ENCODE peak calls at places on chromosome 14, in five cellular contexts. K is LNCaP clone FGC, O is fibroblast of the aortic adventitia, N is coronary artery, Q is gastrocnemius medialis. D is an unnamed sample.

GRCh38 chr14:74176404-74176788 is 62.9 kb upstream of the VSX2 start:
- DNase-seq in K (no peak), O (no peak), N (no peak), Q (no peak), D (no peak)

GRCh38 chr14:61585598-61586538 is 109.4 kb upstream of the HIF1A start:
- DNase-seq in K (no peak), O (peak), N (peak), Q (no peak), D (peak)

GRCh38 chr14:92684801-92685560 is 63.4 kb downstream of the LGMN start:
- DNase-seq in K (no peak), O (no peak), N (no peak), Q (no peak), D (no peak)

GRCh38 chr14:24695265-24696241 is 61.6 kb upstream of the GZMB start:
- DNase-seq in K (no peak), O (no peak), N (no peak), Q (no peak), D (no peak)

GRCh38 chr14:21068521-21069387 is 1.4 kb upstream of the ARHGEF40 start:
- DNase-seq in K (no peak), O (peak), N (no peak), Q (peak), D (peak)

GRCh38 chr14:72907886-72908285 is 14.0 kb upstream of the DPF3 start:
- DNase-seq in K (no peak), O (peak), N (peak), Q (no peak), D (no peak)

GRCh38 chr14:93954900-93955891 is 21.2 kb downstream of the ASB2 start:
- DNase-seq in K (no peak), O (no peak), N (no peak), Q (peak), D (no peak)

GRCh38 chr14:67704484-67705089 is 2.9 kb downstream of the RDH12 start:
- DNase-seq in K (peak), O (peak), N (no peak), Q (no peak), D (no peak)

GRCh38 chr14:49880267-49881064 is 12.4 kb upstream of the ARF6 start:
- DNase-seq in K (no peak), O (no peak), N (no peak), Q (no peak), D (no peak)

GRCh38 chr14:51889851-51890250 is 29.4 kb downstream of the GNG2 start:
- DNase-seq in K (no peak), O (no peak), N (no peak), Q (no peak), D (no peak)

GRCh38 chr14:30389134-30389900 is 169.6 kb upstream of the G2E3 start:
- DNase-seq in K (no peak), O (peak), N (no peak), Q (no peak), D (no peak)

DNA sequence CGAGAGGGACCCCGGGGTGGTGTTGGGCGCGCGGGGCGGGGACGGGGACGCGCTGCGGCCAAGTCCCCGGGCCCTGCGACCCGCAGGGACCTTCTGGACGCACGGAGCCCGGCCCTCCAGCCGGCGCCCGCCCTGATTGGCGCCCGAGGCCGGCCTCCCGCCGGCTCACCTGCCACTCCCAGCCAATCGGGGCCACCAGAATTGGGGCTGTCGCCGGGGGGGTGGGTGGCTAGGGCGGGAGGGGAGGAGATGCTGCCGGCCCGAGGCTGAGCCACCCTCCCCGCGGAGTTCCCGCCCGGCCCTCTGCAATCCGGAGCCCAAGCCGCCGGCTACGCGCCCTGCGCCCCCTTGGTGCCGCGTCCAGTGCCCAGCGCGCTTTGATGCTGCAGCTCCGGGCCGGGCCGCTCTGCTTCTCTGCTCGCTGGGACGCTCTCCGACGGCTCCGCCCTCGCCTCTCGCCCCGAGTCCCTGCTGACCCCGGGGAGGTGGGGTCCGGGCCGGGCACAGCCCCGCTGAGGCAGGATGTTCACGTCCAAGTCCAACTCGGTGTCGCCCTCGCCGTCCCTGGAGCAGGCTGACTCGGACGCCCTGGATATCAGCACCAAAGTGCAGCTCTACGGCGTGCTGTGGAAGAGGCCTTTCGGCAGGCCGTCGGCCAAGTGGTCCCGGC is at the start of gene PLEKHD1:
- DNase-seq in K (peak), O (no peak), N (no peak), Q (no peak), D (no peak)
- H3K4me3 ChIP-seq in K (peak), O (peak), N (peak), Q (peak), D (no peak)

GRCh38 chr14:88005978-88006851 is 1.3 kb downstream of the GPR65 start:
- DNase-seq in K (no peak), O (no peak), N (no peak), Q (peak), D (no peak)
- H3K4me3 ChIP-seq in K (no peak), O (no peak), N (peak), Q (no peak), D (no peak)

GRCh38 chr14:100065942-100066574 is 836 bp downstream of the EVL start:
- DNase-seq in K (no peak), O (no peak), N (no peak), Q (no peak), D (no peak)

GRCh38 chr14:100066984-100067383 is 1.8 kb downstream of the EVL start:
- DNase-seq in K (no peak), O (no peak), N (no peak), Q (no peak), D (no peak)

GRCh38 chr14:100063314-100063941 is 1.8 kb upstream of the EVL start:
- DNase-seq in K (no peak), O (no peak), N (no peak), Q (no peak), D (no peak)

GRCh38 chr14:100067481-100067880 is 2.3 kb downstream of the EVL start:
- DNase-seq in K (no peak), O (no peak), N (no peak), Q (no peak), D (no peak)

DNA sequence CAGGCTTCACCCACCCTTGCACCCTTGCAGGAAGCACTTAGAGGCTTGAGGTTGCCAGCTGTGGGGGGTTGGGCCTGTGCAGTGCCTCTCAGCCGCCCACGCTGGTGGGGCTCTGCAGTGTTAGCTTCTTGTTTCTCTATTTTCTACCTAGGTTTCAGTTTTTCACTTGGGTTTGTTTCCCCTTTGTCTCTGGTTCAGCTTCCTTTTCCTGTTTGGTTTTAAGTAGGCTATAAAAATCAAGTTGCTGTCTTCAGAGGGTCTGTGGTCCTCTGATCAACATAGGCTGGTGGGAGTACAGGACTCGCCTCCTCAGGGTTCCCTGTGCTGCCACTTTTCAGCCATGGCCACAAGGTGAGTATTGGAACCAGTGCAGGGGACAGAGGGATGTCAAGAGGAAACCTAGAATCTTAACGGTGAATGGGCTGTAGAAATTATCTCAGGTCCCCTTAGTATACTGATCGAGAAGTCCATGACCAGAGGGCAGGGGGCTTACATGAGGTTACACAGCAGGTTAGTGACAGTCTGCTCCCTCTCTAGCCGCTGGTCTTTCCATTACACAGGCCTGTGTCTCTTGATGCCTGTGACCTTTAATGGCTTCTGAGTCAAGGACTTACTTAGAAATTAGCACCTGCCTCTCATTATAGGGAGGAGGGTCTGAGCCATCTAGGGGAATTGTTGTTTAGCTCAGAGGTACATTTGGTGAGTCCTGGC is at the start of gene EVL:
- DNase-seq in K (no peak), O (no peak), N (no peak), Q (peak), D (no peak)
- H3K4me3 ChIP-seq in K (no peak), O (no peak), N (peak), Q (no peak), D (no peak)

DNA sequence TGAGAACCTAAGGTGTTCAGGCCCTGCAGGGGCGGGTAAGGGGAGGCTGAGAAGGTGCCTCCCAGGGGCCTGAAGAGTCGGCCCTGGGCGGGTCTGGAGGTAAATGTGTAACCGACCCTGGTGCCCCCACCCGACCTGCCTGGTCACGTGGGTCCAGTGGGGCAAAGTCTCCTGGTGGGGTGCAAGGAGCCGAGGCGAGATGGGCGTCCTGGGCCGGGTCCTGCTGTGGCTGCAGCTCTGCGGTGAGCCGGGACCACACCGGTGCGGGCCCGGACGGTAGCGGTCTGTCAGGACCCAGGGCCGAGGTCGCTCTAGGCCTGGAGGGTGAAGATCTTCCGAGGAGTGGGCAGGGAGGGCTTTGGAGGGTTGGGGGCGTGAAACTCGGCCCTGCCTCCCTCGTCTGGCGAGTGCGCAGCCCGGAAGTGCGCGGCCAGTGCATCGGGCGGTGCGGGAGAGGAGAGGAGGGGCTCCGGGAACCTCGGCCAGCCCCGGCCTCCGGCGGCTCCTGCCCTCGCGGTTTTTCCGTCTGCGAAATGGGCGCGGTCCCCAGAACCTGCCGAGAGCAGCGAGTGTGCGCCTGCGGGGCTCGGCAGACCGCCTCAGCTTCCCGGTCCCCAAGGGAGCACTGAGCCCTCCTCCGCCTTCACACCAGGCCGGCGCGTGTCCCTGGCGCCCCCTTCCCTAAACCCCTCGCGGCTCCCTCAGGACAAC is at the start of gene AMN:
- DNase-seq in K (no peak), O (no peak), N (no peak), Q (no peak), D (no peak)
- H3K4me3 ChIP-seq in K (no peak), O (peak), N (peak), Q (no peak), D (no peak)

GRCh38 chr14:102825307-102826095 is 48.3 kb downstream of the TRAF3 start:
- DNase-seq in K (no peak), O (no peak), N (no peak), Q (no peak), D (no peak)
- H3K4me3 ChIP-seq in K (no peak), O (no peak), N (no peak), Q (no peak), D (no peak)

GRCh38 chr14:104223101-104223809 is 84.9 kb downstream of the KIF26A start:
- DNase-seq in K (no peak), O (no peak), N (no peak), Q (no peak), D (no peak)
- H3K4me3 ChIP-seq in K (no peak), O (no peak), N (peak), Q (no peak), D (no peak)

GRCh38 chr14:64549805-64550538 is at the start of gene PPP1R36:
- DNase-seq in K (no peak), O (no peak), N (no peak), Q (no peak), D (no peak)
- H3K4me3 ChIP-seq in K (no peak), O (peak), N (peak), Q (peak), D (peak)

GRCh38 chr14:99685061-99685995 is 1.2 kb downstream of the CYP46A1 start:
- DNase-seq in K (no peak), O (no peak), N (no peak), Q (no peak), D (no peak)
- H3K4me3 ChIP-seq in K (no peak), O (no peak), N (no peak), Q (no peak), D (no peak)

GRCh38 chr14:80955434-80955939 is at the start of gene TSHR:
- DNase-seq in K (no peak), O (no peak), N (no peak), Q (no peak), D (no peak)

GRCh38 chr14:80951491-80951890 is 3.9 kb upstream of the TSHR start:
- DNase-seq in K (no peak), O (no peak), N (no peak), Q (no peak), D (no peak)

GRCh38 chr14:80956922-80957321 is 1.5 kb downstream of the TSHR start:
- DNase-seq in K (no peak), O (no peak), N (no peak), Q (no peak), D (no peak)

GRCh38 chr14:80956105-80956504 is 684 bp downstream of the TSHR start:
- DNase-seq in K (no peak), O (no peak), N (no peak), Q (no peak), D (no peak)

DNA sequence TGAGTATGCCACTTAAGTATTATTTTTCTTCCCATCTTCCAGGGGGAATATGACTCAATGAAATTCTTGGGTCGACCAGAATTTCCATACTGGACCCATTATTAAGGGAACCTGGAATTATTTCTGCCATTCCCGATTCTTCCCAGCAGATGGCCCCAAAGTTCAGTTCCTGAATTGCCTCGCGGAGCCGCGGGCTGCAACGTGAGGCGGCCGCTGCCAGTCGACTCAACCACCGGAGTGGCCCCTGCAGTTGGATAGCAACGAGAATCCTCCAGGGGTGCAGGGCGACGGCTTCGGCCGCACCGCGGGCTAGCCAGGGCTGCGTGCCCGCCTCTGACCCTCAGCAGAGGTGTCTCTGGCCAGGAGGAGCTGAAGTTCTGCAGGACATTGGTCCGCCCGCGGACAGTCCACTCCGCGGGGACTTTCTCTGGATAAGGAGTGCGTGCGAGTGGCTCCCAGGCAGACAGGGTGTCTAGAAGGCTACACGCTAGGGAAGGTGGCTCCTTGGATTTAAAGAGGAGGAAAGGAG is 586 bp upstream of the TSHR start:
- DNase-seq in K (peak), O (peak), N (peak), Q (peak), D (peak)
- H3K4me3 ChIP-seq in K (peak), O (peak), N (peak), Q (peak), D (peak)

DNA sequence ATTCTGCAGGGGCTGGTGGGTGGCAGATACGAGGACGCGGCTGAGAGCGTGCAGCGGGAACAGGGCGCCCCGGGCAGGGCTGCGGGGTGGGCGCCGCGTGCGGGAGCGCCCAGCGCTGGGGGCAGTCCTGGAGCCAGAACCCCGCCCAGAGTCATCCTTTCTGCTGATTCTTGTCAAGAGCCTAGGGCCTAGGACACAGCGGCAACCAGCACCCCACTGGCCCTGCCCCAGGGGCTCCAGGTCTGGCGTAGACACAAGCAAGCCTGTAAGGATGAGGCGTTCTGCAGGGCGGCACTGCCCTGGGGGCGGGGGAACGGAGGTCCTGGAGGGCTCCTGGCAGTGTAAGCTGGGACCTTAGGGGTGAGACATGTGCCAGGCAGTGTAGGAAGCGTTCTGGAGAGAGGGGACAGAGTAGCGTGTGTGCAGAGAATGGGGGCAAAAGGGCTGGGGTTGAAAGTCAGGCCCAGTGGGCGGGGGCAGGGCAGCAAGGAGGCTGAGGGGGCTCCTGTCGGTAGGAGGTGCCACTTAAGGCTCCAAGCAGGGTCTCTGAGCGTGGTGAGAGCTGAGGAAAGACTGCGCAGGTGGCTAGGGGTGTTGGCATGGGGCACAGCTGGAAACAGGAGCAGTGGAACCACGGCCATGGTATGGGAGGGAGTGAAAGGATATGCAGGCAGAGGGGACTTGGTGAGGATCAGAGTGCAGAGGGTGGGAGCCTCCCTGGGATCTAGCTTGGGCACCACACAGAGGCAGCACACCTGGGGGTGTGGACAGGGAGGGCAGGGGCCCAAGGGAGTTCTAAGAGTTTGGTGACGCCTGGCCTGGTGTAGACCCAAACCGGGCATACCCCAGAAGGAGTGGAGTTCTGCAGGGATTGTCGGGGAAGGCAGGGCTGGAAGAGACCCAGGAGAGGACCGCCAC is 859 bp upstream of the AHNAK2 start:
- DNase-seq in K (no peak), O (no peak), N (no peak), Q (no peak), D (peak)
- H3K4me3 ChIP-seq in K (peak), O (peak), N (peak), Q (peak), D (no peak)